ENCODE peak calls at places on chromosome 10, in ten cellular contexts. C, G, Y, A, M, E, J, B, X and H are unnamed samples.

GRCh38 chr10:112775892-112776679 is 174.0 kb upstream of the TCF7L2 start:
- DNase-seq in C (no peak), G (peak), Y (no peak), A (no peak), M (no peak), E (no peak), J (no peak), B (no peak), X (no peak), H (no peak)

GRCh38 chr10:81784111-81784597 is 90.8 kb upstream of the NRG3 start:
- DNase-seq in C (peak), G (no peak), Y (no peak), A (no peak), M (no peak), E (no peak), J (no peak), B (no peak), X (no peak), H (no peak)

GRCh38 chr10:132699411-132700167 is 86.4 kb downstream of the NKX6-2 start:
- DNase-seq in C (peak), G (no peak), Y (no peak), A (no peak), M (peak), E (no peak), J (no peak), B (no peak), X (no peak), H (no peak)

GRCh38 chr10:32253300-32253699 is 93.7 kb downstream of the EPC1 start:
- DNase-seq in C (no peak), G (no peak), Y (no peak), A (no peak), M (no peak), E (no peak), J (no peak), B (no peak), X (peak), H (no peak)

GRCh38 chr10:61404771-61405170 is 48.4 kb downstream of the TMEM26 start:
- DNase-seq in C (no peak), G (no peak), Y (no peak), A (no peak), M (no peak), E (no peak), J (no peak), B (no peak), X (no peak), H (no peak)

GRCh38 chr10:75982611-75983369 is 551.4 kb downstream of the LRMDA start:
- DNase-seq in C (peak), G (no peak), Y (peak), A (no peak), M (peak), E (no peak), J (no peak), B (no peak), X (no peak), H (no peak)

GRCh38 chr10:104584541-104584940 is 56.5 kb upstream of the SORCS3 start:
- DNase-seq in C (no peak), G (no peak), Y (no peak), A (no peak), M (no peak), E (no peak), J (no peak), B (no peak), X (no peak), H (no peak)

GRCh38 chr10:31321396-31321941 is 2.5 kb downstream of the ZEB1 start:
- DNase-seq in C (no peak), G (peak), Y (no peak), A (no peak), M (no peak), E (no peak), J (no peak), B (no peak), X (peak), H (no peak)

GRCh38 chr10:200405-200804 is 65.2 kb downstream of the ZMYND11 start:
- DNase-seq in C (no peak), G (no peak), Y (no peak), A (no peak), M (no peak), E (no peak), J (no peak), B (no peak), X (no peak), H (no peak)

GRCh38 chr10:14648042-14648765 is 126.5 kb downstream of the FAM107B start:
- DNase-seq in C (peak), G (peak), Y (peak), A (peak), M (peak), E (no peak), J (peak), B (peak), X (peak), H (peak)